ENCODE peak calls at places on chromosomes 4 and X, in nine cellular contexts. M is Peyer's patch, Z is ascending aorta, G is A549, S is mammary epithelial cell, W is heart left ventricle, T is AG04450, P is HCT116, U is tibial artery. K is an unnamed sample.

GRCh38 chr4:84914686-84915395 is 51.6 kb downstream of the WDFY3 start:
- DNase-seq in G (no peak), Z (no peak), T (no peak), U (no peak), S (no peak), P (no peak), W (no peak), M (no peak), K (no peak)

GRCh38 chr4:21652508-21653108 is 296.0 kb downstream of the KCNIP4 start:
- DNase-seq in W (no peak), T (no peak), S (no peak), G (no peak), P (no peak), Z (no peak), M (no peak), U (no peak), K (no peak)

GRCh38 chr4:183908284-183908683 is 3.2 kb downstream of the STOX2 start:
- DNase-seq in M (no peak), G (no peak), P (no peak), T (no peak), W (no peak), U (no peak), S (no peak), Z (no peak), K (peak; percentile 16)

GRCh38 chrX:29431895-29432294 is 783.5 kb upstream of the MAGEB2 start:
- DNase-seq in W (no peak), M (no peak), S (peak; percentile 41), P (no peak), Z (no peak), G (no peak), T (no peak), U (no peak), K (no peak)

GRCh38 chr4:41069268-41069667 is 145.1 kb downstream of the APBB2 start:
- DNase-seq in W (no peak), Z (no peak), S (no peak), P (no peak), M (no peak), G (no peak), U (no peak), T (no peak), K (no peak)

GRCh38 chrX:154401045-154401799 is 3.0 kb downstream of the RPL10 start:
- DNase-seq in S (no peak), M (no peak), T (no peak), U (no peak), W (no peak), P (no peak), Z (peak; percentile 57), G (no peak), K (no peak)

GRCh38 chrX:154458116-154458953 is at the start of gene PLXNA3:
- DNase-seq in W (peak; percentile 55), U (no peak), M (peak; percentile 74), G (no peak), T (no peak), P (no peak), Z (no peak), S (no peak), K (no peak)

GRCh38 chrX:41553688-41554087 is 106.5 kb downstream of the NYX start:
- DNase-seq in W (no peak), Z (no peak), P (no peak), T (no peak), G (no peak), M (no peak), S (no peak), U (no peak), K (no peak)

GRCh38 chr4:83267835-83268475 is 16.6 kb downstream of the COQ2 start:
- DNase-seq in P (no peak), U (no peak), S (no peak), M (no peak), Z (no peak), W (no peak), T (no peak), G (no peak), K (no peak)

GRCh38 chr4:5381981-5382441 is 326.3 kb downstream of the EVC2 start:
- DNase-seq in G (peak; percentile 31), S (no peak), W (no peak), Z (no peak), P (no peak), T (peak; percentile 61), M (no peak), U (no peak), K (no peak)

GRCh38 chrX:138849521-138849920 is 138.0 kb upstream of the FGF13 start:
- DNase-seq in G (no peak), P (no peak), S (no peak), M (no peak), Z (no peak), U (no peak), T (no peak), W (no peak), K (no peak)

GRCh38 chr4:175930471-175930870 is 118.4 kb upstream of the GPM6A start:
- DNase-seq in W (no peak), M (no peak), G (no peak), U (no peak), Z (no peak), P (no peak), T (no peak), S (no peak), K (no peak)

GRCh38 chrX:85544609-85545008 is 165.1 kb upstream of the POF1B start:
- DNase-seq in W (no peak), S (no peak), U (no peak), G (no peak), M (no peak), Z (no peak), P (no peak), T (no peak), K (no peak)

GRCh38 chrX:140346711-140347110 is 158.2 kb downstream of the SOX3 start:
- DNase-seq in T (no peak), P (no peak), W (no peak), S (no peak), G (no peak), Z (no peak), U (no peak), M (no peak), K (no peak)

GRCh38 chrX:14427614-14428013 is 101.7 kb upstream of the GLRA2 start:
- DNase-seq in S (no peak), U (no peak), Z (no peak), W (no peak), G (no peak), M (no peak), T (no peak), P (no peak), K (no peak)

GRCh38 chr4:154416183-154416543 is 75.4 kb downstream of the DCHS2 start:
- DNase-seq in Z (no peak), W (peak; percentile 19), T (no peak), U (no peak), M (no peak), S (no peak), G (no peak), P (no peak), K (no peak)

GRCh38 chr4:10521386-10521785 is 64.2 kb upstream of the ZNF518B start:
- DNase-seq in Z (no peak), W (no peak), T (no peak), U (no peak), P (no peak), S (no peak), M (no peak), G (no peak), K (no peak)

GRCh38 chr4:169031392-169031791 is 21.3 kb upstream of the CBR4 start:
- DNase-seq in Z (no peak), M (no peak), T (no peak), P (no peak), W (no peak), G (no peak), U (no peak), S (no peak), K (no peak)

GRCh38 chrX:21355831-21356230 is 18.4 kb upstream of the CNKSR2 start:
- DNase-seq in W (no peak), G (no peak), P (no peak), T (no peak), U (no peak), S (no peak), Z (no peak), M (no peak), K (no peak)

GRCh38 chrX:106862972-106863688 is 40.0 kb downstream of the RIPPLY1 start:
- DNase-seq in U (no peak), G (peak; percentile 9), P (peak; percentile 1), M (peak; percentile 63), W (no peak), Z (no peak), T (no peak), S (peak; percentile 24), K (no peak)

GRCh38 chr4:13541176-13541604 is 3.1 kb downstream of the NKX3-2 start:
- DNase-seq in S (no peak), Z (no peak), T (no peak), M (no peak), P (no peak), W (no peak), U (no peak), G (no peak), K (peak; percentile 82)
- H3K9me3 ChIP-seq in S (peaks cover 3% of the 10 kb centered on the region), Z (no peaks in the 10 kb centered on the region), T (peaks cover 29% of the 10 kb centered on the region), M (no peaks in the 10 kb centered on the region), P (no peaks in the 10 kb centered on the region), W (no peaks in the 10 kb centered on the region), U (no peaks in the 10 kb centered on the region), G (no peaks in the 10 kb centered on the region), K (no peaks in the 10 kb centered on the region)

DNA sequence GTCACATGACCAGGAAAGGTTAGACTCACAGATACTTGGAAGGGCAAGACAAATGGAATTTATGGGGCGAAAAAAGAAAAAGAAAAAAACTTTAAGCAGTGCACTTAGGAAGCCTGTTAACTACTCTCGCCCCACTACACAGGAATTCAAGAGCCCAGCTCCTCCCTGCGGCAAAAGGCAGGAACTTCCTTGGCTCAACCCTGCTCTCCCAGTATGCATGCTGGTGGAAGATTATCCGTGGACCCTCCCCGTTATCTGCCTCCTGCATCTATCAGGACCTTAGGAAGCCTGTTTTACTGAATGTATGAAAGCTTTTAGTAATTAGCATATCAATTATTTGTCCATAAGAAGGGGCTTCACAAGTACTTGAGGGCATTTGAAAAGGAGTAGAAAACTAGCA is 40.1 kb upstream of the RPA4 start:
- DNase-seq in S (no peak), Z (no peak), P (no peak), U (no peak), G (no peak), W (no peak), M (no peak), T (no peak), K (no peak)
- TF ChIP-seq CTCF in S (peak; percentile 18), Z (peak; percentile 6), P (no peak), U (no peak), G (no peak), W (no peak), M (no peak), T (no peak), K (no peak)

DNA sequence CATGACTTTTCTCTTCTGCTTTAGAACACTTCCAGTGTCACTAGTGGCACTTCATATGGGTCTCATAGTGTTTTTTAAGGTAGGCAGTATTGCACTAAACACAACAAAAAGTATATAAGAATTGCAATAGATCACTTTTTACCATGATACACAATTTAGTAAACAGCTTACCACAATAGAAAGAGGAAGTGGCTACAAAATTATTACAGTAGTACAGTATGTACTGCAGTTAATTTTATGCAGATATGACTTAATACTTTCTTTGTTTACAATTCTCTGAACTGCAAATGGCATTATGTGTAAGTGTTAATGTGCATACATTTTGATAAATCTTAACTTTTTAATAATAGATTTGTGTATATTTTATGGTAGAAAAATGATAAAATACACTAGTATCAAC is 157.3 kb downstream of the RRAGB start:
- DNase-seq in M (no peak), G (no peak), W (no peak), U (no peak), S (no peak), T (no peak), P (no peak), Z (no peak), K (no peak)
- H3K9me3 ChIP-seq in M (no peaks in the 10 kb centered on the region), G (no peaks in the 10 kb centered on the region), W (no peaks in the 10 kb centered on the region), U (peaks cover 28% of the 10 kb centered on the region), S (no peaks in the 10 kb centered on the region), T (no peaks in the 10 kb centered on the region), P (no peaks in the 10 kb centered on the region), Z (no peaks in the 10 kb centered on the region), K (no peaks in the 10 kb centered on the region)

GRCh38 chrX:110251961-110252360 is 65.9 kb downstream of the AMMECR1 start:
- DNase-seq in S (no peak), M (no peak), P (no peak), T (no peak), W (no peak), G (no peak), U (no peak), Z (no peak), K (no peak)
- TF ChIP-seq CTCF in S (no peak), M (no peak), P (no peak), T (no peak), W (no peak), G (no peak), U (no peak), Z (no peak), K (no peak)